ENCODE peak calls at places on chromosomes 6 and 20, in ten cellular contexts. Y is NCI-H2081; G is T-helper 2 cell; D is cardiac muscle cell; T is T-helper 1 cell; C is HEK293T; J is colonic mucosa; E is SK-N-MC; W is HuH-7; Z is CD4-positive, alpha-beta T cell. X is an unnamed sample.

GRCh38 chr20:57881466-57882405 is 171.9 kb upstream of the PMEPA1 start:
- DNase-seq in Y (no peak), G (no peak), D (no peak), T (no peak), C (no peak), J (peak), E (peak), W (no peak), Z (no peak), X (no peak)

GRCh38 chr20:51553897-51554504 is 11.5 kb upstream of the NFATC2 start:
- DNase-seq in Y (no peak), G (no peak), D (peak), T (no peak), C (no peak), J (no peak), E (no peak), W (no peak), Z (no peak), X (no peak)

GRCh38 chr20:49669601-49670189 is 44.0 kb downstream of the B4GALT5 start:
- DNase-seq in Y (no peak), G (peak), D (no peak), T (no peak), C (no peak), J (no peak), E (no peak), W (no peak), Z (no peak), X (no peak)

GRCh38 chr6:2695464-2696095 is 55.1 kb downstream of the MYLK4 start:
- DNase-seq in Y (peak), G (no peak), D (peak), T (no peak), C (peak), J (no peak), E (peak), W (no peak), Z (no peak), X (peak)

GRCh38 chr20:31570021-31570463 is 35.0 kb upstream of the ID1 start:
- DNase-seq in Y (no peak), G (no peak), D (no peak), T (no peak), C (no peak), J (no peak), E (no peak), W (no peak), Z (no peak), X (no peak)

GRCh38 chr6:96700931-96701330 is 136.3 kb downstream of the GPR63 start:
- DNase-seq in Y (no peak), G (no peak), D (no peak), T (no peak), C (no peak), J (no peak), E (no peak), W (no peak), Z (no peak), X (no peak)

GRCh38 chr20:58512808-58513552 is 2.2 kb downstream of the APCDD1L start:
- DNase-seq in Y (no peak), G (no peak), D (peak), T (no peak), C (no peak), J (no peak), E (no peak), W (no peak), Z (no peak), X (no peak)

GRCh38 chr20:42020316-42020715 is 402.1 kb upstream of the CHD6 start:
- DNase-seq in Y (no peak), G (no peak), D (no peak), T (no peak), C (no peak), J (no peak), E (no peak), W (no peak), Z (no peak), X (no peak)

GRCh38 chr6:40997256-40997957 is 41.6 kb downstream of the UNC5CL start:
- DNase-seq in Y (no peak), G (no peak), D (peak), T (no peak), C (peak), J (peak), E (no peak), W (peak), Z (no peak), X (no peak)

GRCh38 chr20:2851086-2851485 is 10.5 kb downstream of the VPS16 start:
- DNase-seq in Y (no peak), G (no peak), D (no peak), T (no peak), C (no peak), J (no peak), E (no peak), W (no peak), Z (no peak), X (no peak)

GRCh38 chr20:35669221-35669620 is 4.5 kb upstream of the CPNE1 start:
- DNase-seq in Y (no peak), G (no peak), D (no peak), T (no peak), C (no peak), J (no peak), E (no peak), W (no peak), Z (no peak), X (no peak)

GRCh38 chr20:58692579-58693225 is at the start of gene NPEPL1:
- DNase-seq in Y (peak), G (peak), D (peak), T (peak), C (no peak), J (peak), E (no peak), W (peak), Z (peak), X (no peak)

GRCh38 chr6:133837801-133838349 is 51.0 kb upstream of the TCF21 start:
- DNase-seq in Y (peak), G (peak), D (peak), T (peak), C (peak), J (peak), E (no peak), W (peak), Z (peak), X (no peak)

GRCh38 chr6:161618816-161619454 is 345.1 kb upstream of the AGPAT4 start:
- DNase-seq in Y (peak), G (no peak), D (peak), T (no peak), C (peak), J (no peak), E (no peak), W (no peak), Z (no peak), X (peak)

GRCh38 chr6:16651871-16652270 is 109.4 kb downstream of the ATXN1 start:
- DNase-seq in Y (no peak), G (peak), D (no peak), T (no peak), C (no peak), J (no peak), E (peak), W (no peak), Z (no peak), X (no peak)

GRCh38 chr20:52056203-52057062 is 135.1 kb downstream of the ZFP64 start:
- DNase-seq in Y (no peak), G (no peak), D (peak), T (no peak), C (no peak), J (no peak), E (no peak), W (no peak), Z (no peak), X (no peak)

GRCh38 chr20:41631826-41632225 is 13.6 kb upstream of the CHD6 start:
- DNase-seq in Y (no peak), G (no peak), D (peak), T (no peak), C (no peak), J (no peak), E (no peak), W (no peak), Z (no peak), X (no peak)

GRCh38 chr20:57667924-57668782 is 41.7 kb downstream of the PMEPA1 start:
- DNase-seq in Y (no peak), G (no peak), D (no peak), T (no peak), C (no peak), J (peak), E (no peak), W (no peak), Z (no peak), X (no peak)

GRCh38 chr6:154921482-154921881 is 73.6 kb upstream of the TIAM2 start:
- DNase-seq in Y (no peak), G (no peak), D (no peak), T (no peak), C (no peak), J (no peak), E (no peak), W (no peak), Z (no peak), X (no peak)

GRCh38 chr6:155327326-155328073 is 13.2 kb upstream of the TFB1M start:
- DNase-seq in Y (peak), G (peak), D (peak), T (no peak), C (peak), J (peak), E (peak), W (no peak), Z (peak), X (peak)

X was measured in SHP77.